ENCODE peak calls at places on chromosomes 2 and 18, in five cellular contexts. One of them, this sample, is unnamed.

GRCh38 chr2:53476800-53477199 is 290.8 kb upstream of the CHAC2 start:
- DNase-seq in nephron progenitor cell: no peak
- DNase-seq in OCI-LY7: no peak
- DNase-seq in fibroblast of villous mesenchyme: no peak
- DNase-seq in kidney: no peak
- DNase-seq in this sample: no peak

GRCh38 chr2:166057363-166058169 is 70.3 kb downstream of the SCN1A start:
- DNase-seq in OCI-LY7: peak; percentile 17
- DNase-seq in kidney: no peak
- DNase-seq in nephron progenitor cell: no peak
- DNase-seq in fibroblast of villous mesenchyme: peak; percentile 24
- DNase-seq in this sample: peak; percentile 5

GRCh38 chr2:88545118-88545517 is 82.1 kb downstream of the EIF2AK3 start:
- DNase-seq in OCI-LY7: peak; percentile 41
- DNase-seq in kidney: no peak
- DNase-seq in fibroblast of villous mesenchyme: peak; percentile 35
- DNase-seq in nephron progenitor cell: no peak
- DNase-seq in this sample: no peak

GRCh38 chr18:3207565-3207964 is 12.2 kb downstream of the MYOM1 start:
- DNase-seq in fibroblast of villous mesenchyme: no peak
- DNase-seq in OCI-LY7: no peak
- DNase-seq in nephron progenitor cell: no peak
- DNase-seq in kidney: no peak
- DNase-seq in this sample: no peak

GRCh38 chr18:63132819-63133200 is 186.8 kb downstream of the BCL2 start:
- DNase-seq in fibroblast of villous mesenchyme: no peak
- DNase-seq in kidney: peak; percentile 81
- DNase-seq in OCI-LY7: no peak
- DNase-seq in nephron progenitor cell: no peak
- DNase-seq in this sample: no peak

GRCh38 chr2:26068602-26069298 is 34.9 kb downstream of the RAB10 start:
- DNase-seq in nephron progenitor cell: no peak
- DNase-seq in kidney: no peak
- DNase-seq in fibroblast of villous mesenchyme: peak; percentile 92
- DNase-seq in OCI-LY7: peak; percentile 45
- DNase-seq in this sample: peak; percentile 66

GRCh38 chr2:72864500-72864899 is 22.7 kb upstream of the SPR start:
- DNase-seq in kidney: no peak
- DNase-seq in OCI-LY7: no peak
- DNase-seq in fibroblast of villous mesenchyme: no peak
- DNase-seq in nephron progenitor cell: no peak
- DNase-seq in this sample: peak; percentile 48

GRCh38 chr18:39786477-39786876 is 2168.6 kb upstream of the PIK3C3 start:
- DNase-seq in kidney: no peak
- DNase-seq in OCI-LY7: no peak
- DNase-seq in fibroblast of villous mesenchyme: no peak
- DNase-seq in nephron progenitor cell: no peak
- DNase-seq in this sample: no peak

GRCh38 chr2:106161938-106162814 is 31.9 kb downstream of the UXS1 start:
- DNase-seq in kidney: peak; percentile 86
- DNase-seq in nephron progenitor cell: no peak
- DNase-seq in OCI-LY7: no peak
- DNase-seq in fibroblast of villous mesenchyme: peak; percentile 18
- DNase-seq in this sample: no peak

GRCh38 chr2:159516241-159516758 is 100.0 kb downstream of the BAZ2B start:
- DNase-seq in kidney: no peak
- DNase-seq in nephron progenitor cell: no peak
- DNase-seq in OCI-LY7: peak; percentile 52
- DNase-seq in fibroblast of villous mesenchyme: peak; percentile 28
- DNase-seq in this sample: peak; percentile 36

GRCh38 chr2:238884812-238885408 is 37.0 kb downstream of the TWIST2 start:
- DNase-seq in nephron progenitor cell: no peak
- DNase-seq in OCI-LY7: no peak
- DNase-seq in kidney: no peak
- DNase-seq in fibroblast of villous mesenchyme: no peak
- DNase-seq in this sample: no peak

GRCh38 chr2:74164761-74165160 is 13.9 kb downstream of the MOB1A start:
- DNase-seq in kidney: no peak
- DNase-seq in nephron progenitor cell: no peak
- DNase-seq in fibroblast of villous mesenchyme: no peak
- DNase-seq in OCI-LY7: no peak
- DNase-seq in this sample: no peak

GRCh38 chr2:74168739-74169138 is 9.9 kb downstream of the MOB1A start:
- DNase-seq in fibroblast of villous mesenchyme: no peak
- DNase-seq in nephron progenitor cell: no peak
- DNase-seq in OCI-LY7: no peak
- DNase-seq in kidney: no peak
- DNase-seq in this sample: peak; percentile 42

DNA sequence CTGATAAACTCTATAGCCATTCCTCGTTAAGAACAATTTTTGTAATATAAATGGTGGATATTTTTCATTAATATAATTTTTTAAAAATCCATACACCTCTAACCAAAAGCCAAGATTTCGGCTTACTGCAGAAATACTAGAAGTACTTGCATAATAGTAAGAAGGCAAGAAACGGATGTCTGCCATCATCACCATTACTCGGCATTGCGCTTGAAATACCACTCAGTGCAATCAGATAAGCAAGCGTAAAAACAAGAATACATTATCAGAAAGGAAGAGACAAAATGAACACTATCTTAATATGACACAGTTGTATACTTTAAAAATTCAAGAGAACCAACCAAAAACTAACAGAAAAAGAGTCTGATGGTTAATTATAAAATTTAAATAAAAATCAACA is 15.2 kb upstream of the BOLA3 start:
- DNase-seq in fibroblast of villous mesenchyme: no peak
- DNase-seq in kidney: no peak
- DNase-seq in nephron progenitor cell: no peak
- DNase-seq in OCI-LY7: no peak
- DNase-seq in this sample: no peak
- TF ChIP-seq CTCF in fibroblast of villous mesenchyme: no peak
- TF ChIP-seq CTCF in kidney: no peak
- TF ChIP-seq CTCF in nephron progenitor cell: no peak
- TF ChIP-seq CTCF in OCI-LY7: no peak
- TF ChIP-seq CTCF in this sample: no peak

GRCh38 chr2:155372969-155373368 is 674.5 kb downstream of the KCNJ3 start:
- DNase-seq in kidney: no peak
- DNase-seq in fibroblast of villous mesenchyme: peak; percentile 8
- DNase-seq in nephron progenitor cell: no peak
- DNase-seq in OCI-LY7: peak; percentile 22
- DNase-seq in this sample: no peak

GRCh38 chr2:155363349-155363888 is 664.9 kb downstream of the KCNJ3 start:
- DNase-seq in nephron progenitor cell: no peak
- DNase-seq in kidney: no peak
- DNase-seq in fibroblast of villous mesenchyme: no peak
- DNase-seq in OCI-LY7: no peak
- DNase-seq in this sample: no peak

GRCh38 chr2:155364766-155365165 is 666.3 kb downstream of the KCNJ3 start:
- DNase-seq in OCI-LY7: no peak
- DNase-seq in fibroblast of villous mesenchyme: no peak
- DNase-seq in kidney: no peak
- DNase-seq in nephron progenitor cell: no peak
- DNase-seq in this sample: no peak

DNA sequence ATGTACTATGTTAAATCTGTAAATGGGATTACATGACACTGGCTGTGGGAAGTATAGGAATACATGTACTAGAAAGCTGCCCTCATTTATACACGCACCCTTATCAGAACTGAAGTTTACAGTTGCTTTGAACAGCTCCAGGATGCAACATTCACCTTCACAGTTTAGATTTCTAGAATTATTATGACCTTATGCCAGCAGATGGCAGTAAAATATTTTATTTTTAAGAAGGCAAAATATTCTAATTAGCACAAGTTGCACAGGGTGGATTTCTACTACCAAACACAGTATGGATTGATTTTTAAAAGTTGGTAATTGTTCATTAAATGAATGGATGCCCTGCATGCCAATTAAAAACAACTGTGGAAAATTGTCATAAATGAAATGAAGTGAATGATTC is 670.4 kb downstream of the KCNJ3 start:
- DNase-seq in kidney: no peak
- DNase-seq in OCI-LY7: peak; percentile 34
- DNase-seq in nephron progenitor cell: no peak
- DNase-seq in fibroblast of villous mesenchyme: peak; percentile 7
- DNase-seq in this sample: no peak
- TF ChIP-seq CTCF in kidney: no peak
- TF ChIP-seq CTCF in OCI-LY7: peak; percentile 69
- TF ChIP-seq CTCF in nephron progenitor cell: peak; percentile 19
- TF ChIP-seq CTCF in fibroblast of villous mesenchyme: peak; percentile 19
- TF ChIP-seq CTCF in this sample: no peak

DNA sequence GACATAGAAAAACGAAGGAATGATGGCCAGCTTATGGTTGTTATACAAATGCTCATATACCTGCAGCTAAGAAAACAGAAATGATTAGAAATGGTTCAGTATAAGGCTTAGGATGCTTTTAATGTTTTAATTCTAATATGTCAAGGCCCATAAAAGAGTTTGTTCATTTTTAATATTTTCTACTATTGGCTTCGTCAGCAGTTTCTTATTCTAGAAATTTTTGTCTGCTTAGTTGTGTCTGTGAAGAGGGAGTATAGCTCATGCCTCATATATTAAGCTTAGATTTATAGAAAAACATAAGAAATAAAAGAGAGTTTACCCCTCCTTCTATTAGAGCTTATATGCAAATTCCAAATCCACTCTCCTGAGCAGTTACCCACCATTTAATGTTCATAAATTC is 292.6 kb downstream of the SLC8A1 start:
- DNase-seq in nephron progenitor cell: no peak
- DNase-seq in OCI-LY7: no peak
- DNase-seq in kidney: no peak
- DNase-seq in fibroblast of villous mesenchyme: no peak
- DNase-seq in this sample: no peak
- TF ChIP-seq CTCF in nephron progenitor cell: no peak
- TF ChIP-seq CTCF in OCI-LY7: no peak
- TF ChIP-seq CTCF in kidney: no peak
- TF ChIP-seq CTCF in fibroblast of villous mesenchyme: no peak
- TF ChIP-seq CTCF in this sample: no peak

DNA sequence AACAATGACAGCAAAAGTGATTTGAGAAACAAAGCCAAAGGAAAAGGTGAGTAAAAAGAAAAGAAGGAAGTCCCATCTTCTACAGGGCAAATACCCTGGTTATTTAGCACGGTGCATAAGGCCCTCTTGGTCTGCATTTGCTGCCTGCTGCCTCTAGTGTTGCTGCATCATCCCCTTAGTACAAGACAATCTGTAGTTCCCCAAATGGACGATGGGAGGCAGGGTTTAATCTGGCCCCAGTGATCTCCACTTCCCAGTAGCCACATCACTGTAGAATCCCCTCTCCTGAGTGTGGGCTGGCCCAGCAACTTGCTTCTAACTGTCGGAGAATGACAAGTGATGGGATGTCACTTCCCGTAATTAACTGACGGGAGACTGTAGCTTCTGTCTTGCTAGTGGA is 85.1 kb downstream of the CTAGE1 start:
- DNase-seq in nephron progenitor cell: no peak
- DNase-seq in fibroblast of villous mesenchyme: no peak
- DNase-seq in OCI-LY7: peak; percentile 5
- DNase-seq in kidney: no peak
- DNase-seq in this sample: no peak
- TF ChIP-seq CTCF in nephron progenitor cell: peak; percentile 11
- TF ChIP-seq CTCF in fibroblast of villous mesenchyme: peak; percentile 15
- TF ChIP-seq CTCF in OCI-LY7: peak; percentile 51
- TF ChIP-seq CTCF in kidney: no peak
- TF ChIP-seq CTCF in this sample: no peak

DNA sequence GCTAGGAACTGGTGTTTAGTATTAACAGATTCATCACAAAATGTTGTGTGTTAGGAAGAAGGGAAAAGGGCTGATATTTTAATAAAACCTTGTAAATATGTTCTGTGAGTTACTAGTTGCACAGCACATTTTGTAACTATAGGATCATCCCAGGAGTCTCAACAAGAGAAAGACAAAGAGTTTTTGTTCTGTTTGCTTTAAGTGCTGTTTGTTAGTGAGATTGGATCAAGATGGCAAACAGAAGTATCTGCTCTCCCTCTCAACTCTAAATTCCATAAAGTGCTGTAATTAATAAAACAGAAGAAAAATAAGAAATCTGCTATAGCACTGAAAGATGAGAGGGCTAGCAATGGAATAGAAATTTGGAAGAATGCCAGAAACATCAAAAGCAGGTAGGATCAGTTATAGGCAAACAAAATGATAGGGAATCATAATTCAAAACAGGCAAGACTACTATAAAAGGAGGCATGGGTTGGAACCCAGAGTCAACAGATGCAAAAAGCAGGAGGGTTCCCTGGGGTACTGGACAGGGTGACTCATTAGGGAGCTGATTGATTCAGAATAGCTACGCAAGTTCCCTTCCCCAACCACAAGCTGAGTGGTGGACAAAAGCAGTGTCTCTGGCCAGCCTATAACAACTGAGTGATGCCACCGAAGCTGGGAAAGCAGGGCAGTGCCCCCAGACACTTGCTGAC is 75.8 kb downstream of the DYNC1I2 start:
- DNase-seq in nephron progenitor cell: no peak
- DNase-seq in kidney: no peak
- DNase-seq in fibroblast of villous mesenchyme: peak; percentile 14
- DNase-seq in OCI-LY7: no peak
- DNase-seq in this sample: no peak
- TF ChIP-seq CTCF in nephron progenitor cell: no peak
- TF ChIP-seq CTCF in kidney: no peak
- TF ChIP-seq CTCF in fibroblast of villous mesenchyme: no peak
- TF ChIP-seq CTCF in OCI-LY7: no peak
- TF ChIP-seq CTCF in this sample: no peak

GRCh38 chr18:49109565-49110251 is 158.9 kb upstream of the SMAD7 start:
- DNase-seq in nephron progenitor cell: no peak
- DNase-seq in kidney: no peak
- DNase-seq in fibroblast of villous mesenchyme: no peak
- DNase-seq in OCI-LY7: no peak
- DNase-seq in this sample: no peak

GRCh38 chr18:49111191-49111988 is 160.6 kb upstream of the SMAD7 start:
- DNase-seq in kidney: no peak
- DNase-seq in fibroblast of villous mesenchyme: peak; percentile 46
- DNase-seq in nephron progenitor cell: no peak
- DNase-seq in OCI-LY7: no peak
- DNase-seq in this sample: no peak

GRCh38 chr18:49112664-49113063 is 161.9 kb upstream of the SMAD7 start:
- DNase-seq in kidney: no peak
- DNase-seq in nephron progenitor cell: no peak
- DNase-seq in OCI-LY7: no peak
- DNase-seq in fibroblast of villous mesenchyme: no peak
- DNase-seq in this sample: no peak

GRCh38 chr18:49112031-49112430 is 161.3 kb upstream of the SMAD7 start:
- DNase-seq in fibroblast of villous mesenchyme: no peak
- DNase-seq in kidney: no peak
- DNase-seq in OCI-LY7: no peak
- DNase-seq in nephron progenitor cell: no peak
- DNase-seq in this sample: no peak

GRCh38 chr18:49114556-49114955 is 163.8 kb upstream of the SMAD7 start:
- DNase-seq in fibroblast of villous mesenchyme: no peak
- DNase-seq in kidney: no peak
- DNase-seq in OCI-LY7: no peak
- DNase-seq in nephron progenitor cell: no peak
- DNase-seq in this sample: no peak
- TF ChIP-seq CTCF in fibroblast of villous mesenchyme: no peak
- TF ChIP-seq CTCF in kidney: no peak
- TF ChIP-seq CTCF in OCI-LY7: no peak
- TF ChIP-seq CTCF in nephron progenitor cell: no peak
- TF ChIP-seq CTCF in this sample: no peak

This sample was measured in GM20000.